ENCODE peak calls at places on chromosomes 13 and 19, in nine cellular contexts. U is tibial nerve; T is Peyer's patch; O is neural progenitor cell; C is thoracic aorta; N is endothelial cell of umbilical vein; L is pancreas; Q is CD4-positive, CD25-positive, alpha-beta regulatory T cell; W is aorta. V is an unnamed sample. For H3K36me3 and H3K9me3, the result is how much of the 10 kb centered on the place peaks cover.

GRCh38 chr13:66503890-66504289 is 726.2 kb downstream of the PCDH9 start:
- DNase-seq in W (no peak), U (no peak), T (no peak), Q (no peak), O (peak), C (no peak), L (no peak), N (no peak), V (no peak)

GRCh38 chr13:112781881-112782361 is 92.1 kb downstream of the ATP11A start:
- DNase-seq in L (peak), U (no peak), W (peak), O (no peak), Q (no peak), C (no peak), N (peak), T (no peak), V (no peak)

GRCh38 chr13:36766295-36766694 is 52.7 kb upstream of the RFXAP start:
- DNase-seq in W (no peak), U (no peak), N (no peak), L (no peak), Q (no peak), C (no peak), T (no peak), O (no peak), V (no peak)

GRCh38 chr19:19217110-19217509 is 5.4 kb downstream of the NCAN start:
- DNase-seq in T (no peak), N (no peak), C (no peak), Q (peak), W (no peak), U (no peak), O (no peak), L (no peak), V (no peak)

GRCh38 chr13:70623260-70623659 is 515.0 kb upstream of the KLHL1 start:
- DNase-seq in Q (peak), W (no peak), O (peak), T (no peak), L (no peak), N (peak), C (no peak), U (no peak), V (no peak)

GRCh38 chr13:26929971-26930730 is 169.6 kb upstream of the GPR12 start:
- DNase-seq in Q (peak), L (peak), T (peak), C (no peak), N (peak), W (peak), U (peak), O (peak), V (peak)

GRCh38 chr19:31105761-31106160 is 243.5 kb downstream of the TSHZ3 start:
- DNase-seq in N (no peak), O (no peak), C (no peak), Q (no peak), L (no peak), W (no peak), T (no peak), U (no peak), V (no peak)

GRCh38 chr19:18488838-18489626 is 32.8 kb downstream of the ELL start:
- DNase-seq in Q (no peak), L (peak), C (no peak), U (no peak), O (peak), W (no peak), T (no peak), N (peak), V (peak)

GRCh38 chr19:1027953-1028902 is 1.8 kb downstream of the CNN2 start:
- DNase-seq in Q (peak), L (peak), T (peak), W (peak), C (no peak), O (peak), N (peak), U (no peak), V (peak)

GRCh38 chr13:113291129-113291528 is 5.9 kb upstream of the LAMP1 start:
- DNase-seq in C (no peak), O (no peak), U (no peak), W (no peak), Q (no peak), T (no peak), L (no peak), N (no peak), V (no peak)

GRCh38 chr19:20028611-20029010 is 10.7 kb downstream of the ZNF682 start:
- DNase-seq in Q (no peak), U (no peak), W (no peak), T (no peak), N (no peak), O (no peak), C (no peak), L (no peak), V (no peak)

GRCh38 chr19:12546068-12546467 is 5.2 kb downstream of the ZNF564 start:
- DNase-seq in L (no peak), U (no peak), Q (no peak), N (no peak), O (no peak), C (no peak), W (no peak), T (no peak), V (no peak)

GRCh38 chr19:12544401-12544876 is 6.8 kb downstream of the ZNF564 start:
- DNase-seq in C (no peak), L (no peak), Q (no peak), U (no peak), N (peak), T (no peak), O (no peak), W (no peak), V (no peak)

GRCh38 chr19:12545267-12545666 is 6.0 kb downstream of the ZNF564 start:
- DNase-seq in C (no peak), W (no peak), L (no peak), O (no peak), U (no peak), T (no peak), Q (no peak), N (no peak), V (no peak)

GRCh38 chr19:12546903-12547302 is 4.4 kb downstream of the ZNF564 start:
- DNase-seq in U (no peak), T (no peak), C (no peak), N (no peak), L (no peak), O (no peak), Q (no peak), W (no peak), V (no peak)

DNA sequence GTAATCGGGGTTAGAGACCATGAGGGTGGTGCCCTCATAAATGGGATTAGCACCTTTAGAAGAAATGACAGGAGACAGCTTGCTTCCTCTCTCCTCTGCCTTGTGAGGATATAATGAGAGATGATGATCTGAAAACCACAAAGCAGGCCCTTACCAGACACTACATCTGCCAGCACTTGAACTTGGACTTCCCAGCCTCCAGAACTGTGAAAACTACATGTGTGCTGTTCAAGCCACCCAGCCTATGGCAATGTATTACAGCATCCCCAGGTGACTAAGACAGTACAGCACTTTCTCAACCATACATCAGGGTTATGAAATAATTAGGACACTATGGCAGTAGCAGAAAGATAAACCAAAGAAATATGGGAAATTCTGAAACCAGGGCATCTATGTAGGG is 7.4 kb downstream of the ZNF564 start:
- DNase-seq in U (no peak), O (no peak), N (no peak), C (no peak), Q (no peak), T (no peak), L (no peak), W (no peak), V (no peak)
- H3K36me3 ChIP-seq in U (under half), O (under half), N (under half), C (under half), Q (under half), T (under half), L (under half), W (under half), V (under half)

GRCh38 chr19:7986321-7987083 is 18.9 kb downstream of the ELAVL1 start:
- DNase-seq in W (no peak), C (no peak), Q (no peak), N (peak), U (no peak), L (no peak), O (no peak), T (no peak), V (no peak)
- H3K9me3 ChIP-seq in W (under half), C (under half), Q (under half), N (under half), U (under half), L (under half), O (under half), T (under half), V (under half)

GRCh38 chr13:75788494-75788991 is 152.4 kb downstream of the LMO7 start:
- DNase-seq in T (peak), Q (no peak), C (no peak), W (no peak), O (no peak), L (no peak), U (no peak), N (peak), V (peak)

GRCh38 chr13:75787249-75787940 is 151.3 kb downstream of the LMO7 start:
- DNase-seq in W (no peak), Q (no peak), U (no peak), T (no peak), O (no peak), N (no peak), C (no peak), L (no peak), V (no peak)

GRCh38 chr13:75790198-75790970 is 154.3 kb downstream of the LMO7 start:
- DNase-seq in U (no peak), L (no peak), O (no peak), C (no peak), N (no peak), W (no peak), T (no peak), Q (no peak), V (no peak)

GRCh38 chr13:75792526-75793187 is 156.5 kb downstream of the LMO7 start:
- DNase-seq in O (no peak), W (no peak), C (no peak), Q (no peak), U (no peak), N (no peak), L (peak), T (no peak), V (no peak)

DNA sequence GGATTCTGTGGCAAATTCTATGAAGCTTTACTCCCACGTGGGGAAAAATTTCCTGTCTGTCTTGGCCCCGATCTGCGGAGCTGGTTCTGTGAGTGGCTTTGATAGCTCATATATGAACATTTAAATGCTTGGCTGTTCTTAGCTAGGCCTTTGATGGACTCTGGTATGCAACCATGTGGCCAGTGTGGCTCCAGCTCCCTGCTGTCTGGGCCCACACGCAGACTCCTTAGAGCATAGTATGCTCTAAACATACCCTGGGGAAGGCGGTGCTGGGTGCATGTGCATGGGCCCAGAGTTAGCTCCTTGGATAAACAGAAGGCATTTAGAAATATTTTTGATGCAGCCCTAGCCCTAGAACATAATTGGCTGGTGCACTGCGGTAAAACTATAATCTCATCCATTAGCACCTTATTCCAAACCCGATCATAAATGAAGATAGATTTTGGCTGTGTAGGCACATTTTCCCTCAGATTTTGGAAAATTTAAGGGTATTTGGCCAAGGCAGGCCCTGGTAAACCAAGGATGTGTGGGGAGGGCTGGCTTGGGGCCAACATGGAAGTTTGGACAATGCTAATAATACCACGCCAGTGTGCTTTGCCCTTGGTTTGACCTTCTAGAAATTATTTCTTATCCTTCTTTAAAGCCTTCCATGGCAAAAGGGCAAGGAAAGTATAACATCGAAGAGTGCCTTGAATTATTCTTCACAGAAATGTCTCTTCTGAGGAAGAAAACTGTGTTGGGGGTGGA is 153.5 kb downstream of the LMO7 start:
- DNase-seq in L (no peak), U (no peak), T (no peak), W (no peak), N (peak), O (no peak), C (no peak), Q (no peak), V (no peak)
- H3K4me3 ChIP-seq in L (no peak), U (no peak), T (no peak), W (no peak), N (no peak), O (no peak), C (no peak), Q (no peak), V (no peak)

GRCh38 chr19:16638666-16639065 is 10.7 kb upstream of the MED26 start:
- DNase-seq in U (no peak), Q (no peak), T (no peak), O (no peak), W (no peak), L (no peak), C (no peak), N (no peak), V (no peak)
- H3K36me3 ChIP-seq in U (under half), Q (half or more), T (under half), O (under half), W (under half), L (under half), C (under half), N (under half), V (under half)

GRCh38 chr19:15640294-15640903 is at the start of gene CYP4F3:
- DNase-seq in T (peak), W (no peak), Q (no peak), U (peak), N (no peak), O (no peak), L (peak), C (no peak), V (peak)
- H3K9me3 ChIP-seq in T (under half), W (under half), Q (under half), U (under half), N (under half), O (under half), L (under half), C (under half), V (under half)

GRCh38 chr19:44032001-44032610 is 6.9 kb downstream of the ZNF222 start:
- DNase-seq in U (no peak), O (no peak), L (no peak), Q (no peak), T (no peak), W (no peak), N (no peak), C (no peak), V (no peak)
- H3K4me3 ChIP-seq in U (no peak), O (no peak), L (no peak), Q (peak), T (no peak), W (no peak), N (no peak), C (no peak), V (no peak)

GRCh38 chr19:47188507-47189033 is 42.4 kb downstream of the BBC3 start:
- DNase-seq in N (no peak), U (no peak), L (no peak), Q (no peak), C (no peak), T (no peak), W (no peak), O (no peak), V (no peak)
- H3K36me3 ChIP-seq in N (under half), U (under half), L (under half), Q (under half), C (under half), T (under half), W (under half), O (under half), V (under half)

V was measured in mucosa of descending colon.